ENCODE peak calls at places on chromosomes 3 and 15, in five cellular contexts. M is stimulated activated CD8-positive, alpha-beta memory T cell treated with anti-CD3 and anti-CD28 coated beads, Interleukin-7, amount 100 ng/mL, for 1 hour; I is GM23248; F is mesothelial cell of epicardium; W is activated naive CD8-positive, alpha-beta T cell treated with anti-CD3 and anti-CD28 coated beads, Interleukin-2, amount 50 U/mL, for 24 hours. O is an unnamed sample.

GRCh38 chr3:157301027-157301663 is 135.5 kb upstream of the PTX3 start:
- DNase-seq in M (no peak), I (no peak), F (no peak), W (no peak), O (no peak)

GRCh38 chr3:21795152-21795837 is 44.3 kb upstream of the ZNF385D start:
- DNase-seq in M (no peak), I (peak; percentile 13), F (no peak), W (no peak), O (no peak)

GRCh38 chr3:63921741-63922482 is 9.7 kb upstream of the SCAANT1 start:
- DNase-seq in M (no peak), I (no peak), F (no peak), W (no peak), O (no peak)

GRCh38 chr3:33440328-33440577 is at the start of gene UBP1:
- DNase-seq in M (no peak), I (no peak), F (no peak), W (peak; percentile 98), O (no peak)

GRCh38 chr3:99373088-99373875 is 265.1 kb upstream of the COL8A1 start:
- DNase-seq in M (no peak), I (no peak), F (no peak), W (no peak), O (no peak)

GRCh38 chr15:65028921-65029735 is at the start of gene MTFMT:
- DNase-seq in M (peak; percentile 92), I (peak; percentile 92), F (peak; percentile 84), W (peak; percentile 98), O (peak; percentile 89)

GRCh38 chr3:128923607-128924385 is 44.4 kb downstream of the ACAD9 start:
- DNase-seq in M (no peak), I (no peak), F (no peak), W (no peak), O (no peak)

GRCh38 chr3:156985689-156986088 is 159.5 kb downstream of the LEKR1 start:
- DNase-seq in M (no peak), I (no peak), F (no peak), W (no peak), O (no peak)

GRCh38 chr3:128849776-128850542 is 29.5 kb upstream of the ACAD9 start:
- DNase-seq in M (no peak), I (peak; percentile 20), F (no peak), W (no peak), O (no peak)

GRCh38 chr15:63071288-63071909 is 28.9 kb downstream of the TPM1 start:
- DNase-seq in M (no peak), I (peak; percentile 31), F (no peak), W (no peak), O (no peak)

GRCh38 chr15:65028338-65028737 is 1.1 kb downstream of the MTFMT start:
- DNase-seq in M (no peak), I (no peak), F (no peak), W (no peak), O (no peak)

GRCh38 chr15:87227846-87228245 is 1028.7 kb downstream of the NTRK3 start:
- DNase-seq in M (no peak), I (no peak), F (no peak), W (no peak), O (no peak)

GRCh38 chr3:140972833-140973232 is 31.2 kb downstream of the SLC25A36 start:
- DNase-seq in M (no peak), I (peak; percentile 59), F (no peak), W (no peak), O (no peak)

GRCh38 chr3:128310286-128311058 is 156.2 kb downstream of the DNAJB8 start:
- DNase-seq in M (no peak), I (no peak), F (no peak), W (no peak), O (peak; percentile 7)

GRCh38 chr15:29045717-29046116 is 159.9 kb downstream of the APBA2 start:
- DNase-seq in M (no peak), I (peak; percentile 39), F (no peak), W (no peak), O (no peak)

GRCh38 chr3:197353001-197353866 is 54.8 kb upstream of the DLG1 start:
- DNase-seq in M (no peak), I (peak; percentile 44), F (no peak), W (no peak), O (no peak)

GRCh38 chr3:148379763-148380162 is 317.9 kb upstream of the AGTR1 start:
- DNase-seq in M (no peak), I (peak; percentile 80), F (no peak), W (no peak), O (no peak)

GRCh38 chr3:139935071-139935865 is at the start of gene CLSTN2:
- DNase-seq in M (no peak), I (peak; percentile 66), F (peak; percentile 54), W (peak; percentile 22), O (no peak)

GRCh38 chr3:174931473-174931872 is 72.3 kb downstream of the NAALADL2 start:
- DNase-seq in M (no peak), I (peak; percentile 28), F (no peak), W (no peak), O (no peak)

GRCh38 chr3:77906102-77906709 is 866.3 kb downstream of the ROBO2 start:
- DNase-seq in M (no peak), I (no peak), F (no peak), W (no peak), O (no peak)

GRCh38 chr3:11009898-11010297 is 17.4 kb downstream of the SLC6A1 start:
- DNase-seq in M (no peak), I (no peak), F (no peak), W (no peak), O (no peak)

GRCh38 chr15:38828031-38828532 is 263.5 kb upstream of the RASGRP1 start:
- DNase-seq in M (no peak), I (peak; percentile 70), F (no peak), W (no peak), O (no peak)

GRCh38 chr3:71310595-71311319 is 272.8 kb downstream of the FOXP1 start:
- DNase-seq in M (no peak), I (peak; percentile 94), F (no peak), W (no peak), O (no peak)

GRCh38 chr3:11455977-11456376 is 183.8 kb downstream of the ATG7 start:
- DNase-seq in M (no peak), I (peak; percentile 47), F (no peak), W (no peak), O (no peak)

GRCh38 chr15:48005921-48006541 is 114.8 kb upstream of the SLC24A5 start:
- DNase-seq in M (no peak), I (peak; percentile 7), F (peak; percentile 30), W (no peak), O (no peak)

GRCh38 chr3:31290046-31290445 is 242.7 kb upstream of the STT3B start:
- DNase-seq in M (no peak), I (no peak), F (no peak), W (no peak), O (no peak)

GRCh38 chr3:1350885-1351284 is 258.1 kb downstream of the CNTN6 start:
- DNase-seq in M (no peak), I (no peak), F (no peak), W (no peak), O (no peak)

GRCh38 chr3:157175678-157176077 is 15.7 kb upstream of the CCNL1 start:
- DNase-seq in M (no peak), I (peak; percentile 58), F (no peak), W (peak; percentile 28), O (no peak)

GRCh38 chr3:128435058-128435457 is 31.6 kb downstream of the DNAJB8 start:
- DNase-seq in M (no peak), I (peak; percentile 32), F (no peak), W (no peak), O (no peak)

GRCh38 chr3:9399746-9400145 is 2.3 kb downstream of the SETD5 start:
- DNase-seq in M (no peak), I (peak; percentile 98), F (peak; percentile 25), W (no peak), O (no peak)